ENCODE peak calls at places on chromosomes 13 and 19, in five cellular contexts. X is astrocyte, B is GM23338, V is tibial artery, O is DND-41. A is an unnamed sample.

GRCh38 chr19:45809643-45810159 is 5.4 kb downstream of the RSPH6A start:
- DNase-seq in V (no peak), O (peak), B (peak), X (peak), A (peak)

GRCh38 chr19:50820549-50821247 is 2.9 kb downstream of the KLK1 start:
- DNase-seq in B (peak), O (peak), X (no peak), V (no peak), A (no peak)

GRCh38 chr13:32501058-32501457 is 37.5 kb downstream of the N4BP2L2 start:
- DNase-seq in V (no peak), B (no peak), X (no peak), O (no peak), A (no peak)

GRCh38 chr19:50431343-50432220 is 1.1 kb upstream of the MYBPC2 start:
- DNase-seq in O (peak), X (peak), B (peak), V (peak), A (no peak)

GRCh38 chr19:35718345-35719041 is 690 bp downstream of the KMT2B start:
- DNase-seq in B (peak), X (no peak), V (no peak), O (peak), A (no peak)

GRCh38 chr13:44191504-44192171 is 182.0 kb upstream of the SERP2 start:
- DNase-seq in B (peak), V (peak), O (peak), X (peak), A (peak)

GRCh38 chr19:55152017-55152416 is 3.0 kb upstream of the TNNT1 start:
- DNase-seq in B (no peak), X (no peak), O (peak), V (no peak), A (no peak)

GRCh38 chr19:45601524-45602522 is at the start of gene GPR4:
- DNase-seq in O (no peak), X (no peak), B (peak), V (no peak), A (no peak)

GRCh38 chr19:36041831-36042230 is 9.2 kb upstream of the CLIP3 start:
- DNase-seq in X (peak), V (no peak), B (peak), O (no peak), A (peak)

GRCh38 chr13:98202026-98202425 is 25.0 kb upstream of the RNF113B start:
- DNase-seq in B (no peak), V (no peak), O (peak), X (no peak), A (no peak)

GRCh38 chr13:35389535-35389934 is 87.0 kb downstream of the MAB21L1 start:
- DNase-seq in V (no peak), B (no peak), O (no peak), X (no peak), A (no peak)

GRCh38 chr13:35392768-35393167 is 83.7 kb downstream of the MAB21L1 start:
- DNase-seq in V (no peak), X (no peak), O (no peak), B (no peak), A (no peak)

GRCh38 chr13:35393886-35394285 is 82.6 kb downstream of the MAB21L1 start:
- DNase-seq in O (no peak), X (no peak), V (no peak), B (no peak), A (no peak)

GRCh38 chr13:35388456-35388855 is 88.0 kb downstream of the MAB21L1 start:
- DNase-seq in B (no peak), X (no peak), O (no peak), V (no peak), A (no peak)

DNA sequence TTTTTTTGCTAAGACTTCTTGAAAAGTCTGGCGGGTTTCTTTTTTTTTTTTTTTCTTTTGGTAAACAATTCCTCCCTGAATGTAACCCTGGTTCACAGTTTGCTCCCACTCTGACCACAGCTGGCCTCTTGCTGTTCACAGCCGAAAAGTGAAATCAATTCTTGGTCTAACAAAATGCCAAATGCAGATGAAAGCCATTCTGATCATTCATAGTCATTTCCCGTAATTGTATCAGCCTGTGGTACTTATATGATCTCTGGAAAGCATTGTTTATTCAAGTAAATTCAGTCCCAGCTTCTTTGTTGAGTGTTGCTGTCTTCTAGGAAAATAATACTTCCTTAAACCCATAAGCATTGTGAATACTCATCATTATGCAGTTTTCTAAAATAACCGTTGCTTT is 87.5 kb downstream of the MAB21L1 start:
- DNase-seq in B (no peak), V (no peak), O (no peak), X (peak), A (no peak)
- H3K4me3 ChIP-seq in B (no peak), V (peak), O (no peak), X (no peak), A (peak)

DNA sequence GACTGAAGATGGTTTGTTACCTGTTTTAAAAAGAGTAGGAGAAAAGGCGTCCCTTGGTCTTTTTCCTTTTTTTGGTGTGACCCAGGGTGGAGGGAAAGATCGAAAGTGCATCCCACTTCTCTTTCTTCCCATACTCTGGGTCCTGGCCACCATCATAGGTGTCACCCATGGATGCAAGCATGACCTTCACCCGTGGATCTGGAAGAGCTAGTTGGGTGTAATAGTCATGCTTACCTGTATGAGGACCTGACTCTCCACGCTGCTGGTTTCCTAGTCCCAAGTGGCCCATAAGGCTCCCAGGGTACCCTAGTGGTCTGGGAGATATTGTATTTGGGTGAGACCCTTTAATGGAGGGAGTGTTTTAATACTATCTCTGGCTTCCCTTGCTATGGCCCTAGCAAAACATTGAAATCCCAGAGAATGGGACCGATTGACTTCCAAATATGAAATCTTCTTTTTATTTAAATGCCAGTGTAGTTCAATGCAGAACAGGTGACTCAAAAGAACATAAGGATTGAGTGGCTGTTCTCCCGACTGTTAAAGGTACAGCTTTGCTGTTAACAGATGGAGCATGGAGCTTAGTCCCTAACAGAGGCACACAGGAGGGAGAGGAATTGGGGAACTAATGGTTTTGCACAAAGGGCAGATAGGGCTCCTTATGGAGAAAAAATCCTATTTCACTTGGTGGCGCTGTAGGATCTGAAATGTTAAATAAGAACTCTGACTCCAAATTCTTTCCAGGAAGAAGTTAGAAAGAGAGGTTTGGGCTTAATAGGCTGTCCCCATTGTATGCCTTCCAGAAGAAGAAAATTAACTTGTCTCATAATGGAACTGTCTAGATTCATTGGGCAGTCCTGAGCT is 7.0 kb upstream of the ZNF550 start:
- DNase-seq in X (peak), B (peak), O (peak), V (no peak), A (no peak)
- TF ChIP-seq CTCF in X (no peak), B (no peak), O (no peak), V (no peak), A (no peak)

DNA sequence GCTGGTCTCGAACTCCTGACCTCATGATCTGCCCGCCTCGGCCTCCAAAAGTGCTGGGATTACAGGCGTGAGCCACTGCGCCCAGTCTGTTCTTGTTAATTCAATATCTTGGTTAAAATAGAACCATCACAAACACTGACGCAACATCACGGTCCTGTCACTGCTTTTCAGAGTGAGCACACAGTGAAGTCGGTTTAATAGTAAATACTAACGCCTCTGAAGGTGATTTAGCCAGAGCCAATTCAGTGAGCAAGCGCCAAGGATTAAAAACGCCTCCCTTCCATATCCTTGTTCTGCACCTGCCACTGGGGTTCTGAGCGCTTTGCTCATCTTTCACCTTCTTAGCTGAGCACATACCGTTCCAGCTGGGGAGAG is 30.3 kb downstream of the LAMP1 start:
- DNase-seq in B (no peak), V (no peak), X (no peak), O (no peak), A (no peak)
- H3K4me3 ChIP-seq in B (no peak), V (no peak), X (no peak), O (no peak), A (no peak)

GRCh38 chr19:14315433-14315832 is 65.8 kb upstream of the ADGRE5 start:
- DNase-seq in O (no peak), B (no peak), V (no peak), X (no peak), A (no peak)
- TF ChIP-seq CTCF in O (peak), B (peak), V (no peak), X (peak), A (no peak)

GRCh38 chr13:110301083-110301482 is 5.9 kb downstream of the COL4A1 start:
- DNase-seq in O (no peak), X (no peak), B (no peak), V (no peak), A (no peak)

GRCh38 chr13:110302986-110303385 is 4.0 kb downstream of the COL4A1 start:
- DNase-seq in V (no peak), B (no peak), O (no peak), X (no peak), A (no peak)

GRCh38 chr13:110303644-110304043 is 3.3 kb downstream of the COL4A1 start:
- DNase-seq in B (no peak), V (no peak), O (no peak), X (no peak), A (no peak)

GRCh38 chr13:110301606-110302131 is 5.3 kb downstream of the COL4A1 start:
- DNase-seq in V (no peak), O (no peak), B (peak), X (peak), A (no peak)

DNA sequence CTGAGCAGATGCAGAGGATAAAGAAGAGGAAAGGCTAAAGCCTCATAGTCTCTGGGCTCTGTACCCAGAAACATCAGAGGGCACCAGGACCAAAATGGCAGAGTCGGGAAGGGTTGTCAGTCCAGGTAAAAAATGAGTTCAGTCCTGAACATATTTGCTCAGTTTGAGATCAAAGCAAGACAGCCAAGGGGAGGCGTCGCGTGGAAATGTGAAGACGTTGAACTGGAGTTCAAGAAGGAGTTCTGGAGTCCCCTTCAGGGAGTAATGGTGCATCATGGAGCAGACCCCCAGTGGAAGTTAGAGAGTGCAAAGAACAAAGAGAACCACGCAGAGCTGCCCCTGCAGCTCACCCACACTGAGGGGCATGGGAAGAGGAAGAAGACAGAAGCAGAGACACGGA is 4.8 kb downstream of the COL4A1 start:
- DNase-seq in B (no peak), X (no peak), O (no peak), V (no peak), A (no peak)
- H3K4me3 ChIP-seq in B (no peak), X (no peak), O (no peak), V (peak), A (no peak)

A was measured in BJ.